ENCODE peak calls at places on chromosome 18, in eight cellular contexts. M, U, F, X, R, O, K and E are unnamed samples.

GRCh38 chr18:31774960-31775359 is 14.3 kb upstream of the SLC25A52 start:
- DNase-seq in M (no peak), U (no peak), F (no peak), X (no peak), R (no peak), O (no peak), K (no peak), E (no peak)

GRCh38 chr18:48994044-48994651 is 43.4 kb upstream of the SMAD7 start:
- DNase-seq in M (no peak), U (peak; percentile 59), F (peak; percentile 8), X (no peak), R (no peak), O (peak; percentile 72), K (peak; percentile 41), E (peak; percentile 24)

GRCh38 chr18:7336616-7337015 is 105.7 kb downstream of the LRRC30 start:
- DNase-seq in M (no peak), U (no peak), F (no peak), X (no peak), R (no peak), O (no peak), K (no peak), E (no peak)

GRCh38 chr18:44599409-44599808 is 81.3 kb upstream of the SETBP1 start:
- DNase-seq in M (no peak), U (no peak), F (no peak), X (no peak), R (peak; percentile 21), O (peak; percentile 31), K (peak; percentile 22), E (no peak)

GRCh38 chr18:21900594-21901352 is 160.2 kb downstream of the MIB1 start:
- DNase-seq in M (no peak), U (no peak), F (no peak), X (no peak), R (no peak), O (no peak), K (no peak), E (no peak)

GRCh38 chr18:22195052-22195451 is 25.7 kb downstream of the GATA6 start:
- DNase-seq in M (no peak), U (no peak), F (no peak), X (no peak), R (no peak), O (no peak), K (no peak), E (no peak)

GRCh38 chr18:63439334-63439733 is 17.1 kb upstream of the VPS4B start:
- DNase-seq in M (peak; percentile 54), U (no peak), F (peak; percentile 79), X (peak; percentile 78), R (peak; percentile 26), O (peak; percentile 67), K (peak; percentile 78), E (peak; percentile 46)

GRCh38 chr18:4024702-4025101 is 430.4 kb downstream of the DLGAP1 start:
- DNase-seq in M (no peak), U (no peak), F (no peak), X (no peak), R (no peak), O (no peak), K (peak; percentile 14), E (no peak)

GRCh38 chr18:7038330-7038846 is 79.2 kb downstream of the LAMA1 start:
- DNase-seq in M (no peak), U (peak; percentile 99), F (peak; percentile 30), X (peak; percentile 77), R (peak; percentile 57), O (peak; percentile 100), K (peak; percentile 99), E (peak; percentile 80)

GRCh38 chr18:79374408-79375171 is 21.1 kb upstream of the NFATC1 start:
- DNase-seq in M (no peak), U (no peak), F (no peak), X (no peak), R (no peak), O (no peak), K (no peak), E (no peak)

GRCh38 chr18:78742346-78742745 is 237.3 kb upstream of the SALL3 start:
- DNase-seq in M (no peak), U (no peak), F (no peak), X (no peak), R (no peak), O (no peak), K (no peak), E (no peak)

GRCh38 chr18:3998698-3999333 is 456.3 kb downstream of the DLGAP1 start:
- DNase-seq in M (no peak), U (peak; percentile 21), F (peak; percentile 32), X (peak; percentile 61), R (no peak), O (peak; percentile 44), K (peak; percentile 50), E (peak; percentile 7)

GRCh38 chr18:31946305-31947046 is 3.5 kb upstream of the TRAPPC8 start:
- DNase-seq in M (no peak), U (no peak), F (no peak), X (no peak), R (no peak), O (no peak), K (no peak), E (no peak)

GRCh38 chr18:62485684-62486083 is 37.1 kb upstream of the ZCCHC2 start:
- DNase-seq in M (no peak), U (peak; percentile 53), F (peak; percentile 15), X (peak; percentile 91), R (no peak), O (peak; percentile 93), K (peak; percentile 98), E (no peak)

GRCh38 chr18:13216092-13216582 is 2.4 kb upstream of the LDLRAD4 start:
- DNase-seq in M (peak; percentile 57), U (peak; percentile 48), F (peak; percentile 85), X (peak; percentile 81), R (no peak), O (peak; percentile 73), K (peak; percentile 55), E (peak; percentile 81)

GRCh38 chr18:24271381-24272331 is 126.0 kb downstream of the OSBPL1A start:
- DNase-seq in M (no peak), U (peak; percentile 71), F (peak; percentile 76), X (peak; percentile 78), R (peak; percentile 32), O (peak; percentile 85), K (peak; percentile 81), E (peak; percentile 35)

GRCh38 chr18:48662021-48662661 is 123.3 kb downstream of the CTIF start:
- DNase-seq in M (no peak), U (peak; percentile 54), F (peak; percentile 76), X (no peak), R (no peak), O (peak; percentile 87), K (peak; percentile 77), E (no peak)

GRCh38 chr18:49319590-49319989 is 140.9 kb downstream of the DYM start:
- DNase-seq in M (no peak), U (no peak), F (no peak), X (no peak), R (no peak), O (no peak), K (no peak), E (no peak)

GRCh38 chr18:38481576-38481975 is 916.0 kb upstream of the CELF4 start:
- DNase-seq in M (no peak), U (no peak), F (no peak), X (no peak), R (no peak), O (no peak), K (no peak), E (peak; percentile 59)

GRCh38 chr18:48548921-48549320 is 10.1 kb downstream of the CTIF start:
- DNase-seq in M (no peak), U (no peak), F (no peak), X (no peak), R (no peak), O (no peak), K (no peak), E (no peak)

GRCh38 chr18:54119524-54120019 is 104.9 kb downstream of the MBD2 start:
- DNase-seq in M (peak; percentile 26), U (peak; percentile 33), F (peak; percentile 70), X (peak; percentile 69), R (no peak), O (peak; percentile 68), K (peak; percentile 71), E (peak; percentile 70)

GRCh38 chr18:23626451-23627279 is 36.0 kb downstream of the ANKRD29 start:
- DNase-seq in M (no peak), U (peak; percentile 70), F (peak; percentile 16), X (peak; percentile 75), R (no peak), O (peak; percentile 71), K (peak; percentile 67), E (no peak)

GRCh38 chr18:44988821-44989587 is 308.3 kb downstream of the SETBP1 start:
- DNase-seq in M (no peak), U (no peak), F (no peak), X (no peak), R (no peak), O (peak; percentile 17), K (peak; percentile 36), E (no peak)

GRCh38 chr18:75285876-75286275 is 75.3 kb downstream of the TSHZ1 start:
- DNase-seq in M (no peak), U (no peak), F (no peak), X (no peak), R (no peak), O (no peak), K (no peak), E (no peak)

GRCh38 chr18:600107-600506 is 3.3 kb downstream of the CLUL1 start:
- DNase-seq in M (no peak), U (no peak), F (no peak), X (peak; percentile 16), R (no peak), O (no peak), K (no peak), E (no peak)

GRCh38 chr18:60662491-60662890 is 289.9 kb upstream of the MC4R start:
- DNase-seq in M (no peak), U (no peak), F (no peak), X (no peak), R (no peak), O (no peak), K (no peak), E (no peak)

GRCh38 chr18:3857544-3857943 is 407.6 kb downstream of the TGIF1 start:
- DNase-seq in M (no peak), U (peak; percentile 4), F (no peak), X (no peak), R (no peak), O (no peak), K (peak; percentile 36), E (no peak)

GRCh38 chr18:23498877-23499570 is 4.3 kb upstream of the RMC1 start:
- DNase-seq in M (peak; percentile 79), U (peak; percentile 64), F (peak; percentile 79), X (peak; percentile 54), R (no peak), O (peak; percentile 87), K (peak; percentile 78), E (peak; percentile 61)

GRCh38 chr18:11105463-11105862 is 43.9 kb downstream of the PIEZO2 start:
- DNase-seq in M (no peak), U (no peak), F (no peak), X (no peak), R (no peak), O (peak; percentile 14), K (no peak), E (no peak)

GRCh38 chr18:25896956-25897355 is 193.5 kb downstream of the SS18 start:
- DNase-seq in M (no peak), U (no peak), F (no peak), X (no peak), R (no peak), O (no peak), K (no peak), E (no peak)

GRCh38 chr18:50293039-50293438 is 5.5 kb upstream of the CXXC1 start:
- DNase-seq in M (no peak), U (no peak), F (no peak), X (no peak), R (no peak), O (no peak), K (no peak), E (no peak)

GRCh38 chr18:3706279-3707097 is 256.5 kb downstream of the TGIF1 start:
- DNase-seq in M (no peak), U (no peak), F (no peak), X (no peak), R (no peak), O (no peak), K (no peak), E (no peak)

GRCh38 chr18:62678847-62679535 is 36.4 kb upstream of the PHLPP1 start:
- DNase-seq in M (no peak), U (no peak), F (no peak), X (no peak), R (no peak), O (no peak), K (no peak), E (no peak)

GRCh38 chr18:78603584-78603983 is 376.0 kb upstream of the SALL3 start:
- DNase-seq in M (no peak), U (no peak), F (no peak), X (no peak), R (no peak), O (no peak), K (no peak), E (no peak)